ENCODE peak calls at places on chromosomes 12 and 14, in five cellular contexts. R is CD8-positive, alpha-beta T cell; G is A673; Y is tibial artery; I is body of pancreas. H is an unnamed sample.

GRCh38 chr12:52052471-52053186 is 1.4 kb downstream of the NR4A1 start:
- DNase-seq in I (peak; percentile 73), Y (no peak), R (no peak), G (no peak), H (peak; percentile 63)

GRCh38 chr12:52010692-52011601 is 4.2 kb downstream of the TAMALIN start:
- DNase-seq in I (no peak), Y (no peak), R (no peak), G (peak; percentile 63), H (no peak)

GRCh38 chr12:65362231-65362630 is 83.7 kb downstream of the MSRB3 start:
- DNase-seq in R (no peak), G (no peak), I (no peak), Y (no peak), H (no peak)

GRCh38 chr12:7060353-7060954 is at the start of gene C1S:
- DNase-seq in R (no peak), I (peak; percentile 79), G (peak; percentile 42), Y (peak; percentile 88), H (peak; percentile 80)

GRCh38 chr14:92922155-92922735 is 705 bp upstream of the CHGA start:
- DNase-seq in I (peak; percentile 50), G (no peak), R (no peak), Y (no peak), H (no peak)

GRCh38 chr14:90342327-90342726 is 10.6 kb upstream of the NRDE2 start:
- DNase-seq in Y (no peak), I (no peak), G (no peak), R (no peak), H (no peak)

GRCh38 chr12:64821116-64821630 is 3.3 kb upstream of the TBC1D30 start:
- DNase-seq in G (no peak), I (no peak), Y (no peak), R (no peak), H (no peak)

GRCh38 chr14:53285806-53286205 is 132.7 kb upstream of the DDHD1 start:
- DNase-seq in G (peak; percentile 29), R (no peak), I (no peak), Y (no peak), H (no peak)

GRCh38 chr12:12461281-12461922 is 101.3 kb downstream of the DUSP16 start:
- DNase-seq in Y (no peak), I (no peak), R (no peak), G (no peak), H (no peak)

GRCh38 chr14:103207038-103207403 is 83.8 kb downstream of the TNFAIP2 start:
- DNase-seq in Y (peak; percentile 91), R (no peak), I (peak; percentile 62), G (no peak), H (peak; percentile 92)

GRCh38 chr14:36822671-36823070 is 161.0 kb downstream of the PAX9 start:
- DNase-seq in I (no peak), R (no peak), Y (no peak), G (peak; percentile 14), H (no peak)

GRCh38 chr12:89060133-89060532 is 292.2 kb downstream of the DUSP6 start:
- DNase-seq in Y (no peak), R (no peak), I (no peak), G (peak; percentile 80), H (no peak)

GRCh38 chr14:100547633-100548294 is 39.5 kb downstream of the BEGAIN start:
- DNase-seq in I (peak; percentile 91), Y (peak; percentile 67), R (peak; percentile 37), G (peak; percentile 35), H (peak; percentile 66)

GRCh38 chr14:32382704-32383103 is 53.6 kb downstream of the AKAP6 start:
- DNase-seq in R (no peak), G (peak; percentile 14), I (peak; percentile 6), Y (no peak), H (no peak)

GRCh38 chr14:90561031-90561430 is 164.2 kb downstream of the CALM1 start:
- DNase-seq in I (no peak), Y (no peak), G (no peak), R (no peak), H (no peak)

GRCh38 chr14:93163570-93163969 is 21.1 kb downstream of the MOAP1 start:
- DNase-seq in Y (no peak), R (no peak), I (no peak), G (no peak), H (no peak)

GRCh38 chr14:78764240-78764639 is 594.1 kb downstream of the NRXN3 start:
- DNase-seq in Y (no peak), G (no peak), I (peak; percentile 29), R (no peak), H (no peak)

GRCh38 chr12:28191018-28191595 is 851 bp downstream of the CCDC91 start:
- DNase-seq in R (peak; percentile 7), G (peak; percentile 40), Y (no peak), I (no peak), H (no peak)

GRCh38 chr12:188910-189621 is 24.9 kb downstream of the SLC6A12 start:
- DNase-seq in G (peak; percentile 69), Y (no peak), I (peak; percentile 43), R (peak; percentile 12), H (peak; percentile 46)

GRCh38 chr12:58189030-58189429 is 247.7 kb downstream of the ATP23 start:
- DNase-seq in R (no peak), I (no peak), G (no peak), Y (no peak), H (no peak)

GRCh38 chr14:22549981-22550670 is 38.9 kb downstream of the DAD1 start:
- DNase-seq in Y (no peak), I (no peak), R (no peak), G (peak; percentile 97), H (peak; percentile 16)

GRCh38 chr14:106459971-106460730 is 933.8 kb downstream of the TMEM121 start:
- DNase-seq in I (no peak), G (peak; percentile 75), R (peak; percentile 50), Y (no peak), H (no peak)

GRCh38 chr14:61562321-61563161 is 132.8 kb upstream of the HIF1A start:
- DNase-seq in Y (no peak), G (no peak), R (no peak), I (peak; percentile 86), H (no peak)

GRCh38 chr14:85071447-85071846 is 458.5 kb upstream of the FLRT2 start:
- DNase-seq in I (no peak), R (no peak), Y (no peak), G (no peak), H (no peak)

GRCh38 chr14:92503756-92504491 is 9.7 kb upstream of the RIN3 start:
- DNase-seq in R (no peak), Y (no peak), G (no peak), I (no peak), H (peak; percentile 20)

GRCh38 chr12:42237052-42237852 is 796 bp downstream of the YAF2 start:
- DNase-seq in I (peak; percentile 87), G (peak; percentile 79), R (peak; percentile 50), Y (peak; percentile 55), H (peak; percentile 86)

DNA sequence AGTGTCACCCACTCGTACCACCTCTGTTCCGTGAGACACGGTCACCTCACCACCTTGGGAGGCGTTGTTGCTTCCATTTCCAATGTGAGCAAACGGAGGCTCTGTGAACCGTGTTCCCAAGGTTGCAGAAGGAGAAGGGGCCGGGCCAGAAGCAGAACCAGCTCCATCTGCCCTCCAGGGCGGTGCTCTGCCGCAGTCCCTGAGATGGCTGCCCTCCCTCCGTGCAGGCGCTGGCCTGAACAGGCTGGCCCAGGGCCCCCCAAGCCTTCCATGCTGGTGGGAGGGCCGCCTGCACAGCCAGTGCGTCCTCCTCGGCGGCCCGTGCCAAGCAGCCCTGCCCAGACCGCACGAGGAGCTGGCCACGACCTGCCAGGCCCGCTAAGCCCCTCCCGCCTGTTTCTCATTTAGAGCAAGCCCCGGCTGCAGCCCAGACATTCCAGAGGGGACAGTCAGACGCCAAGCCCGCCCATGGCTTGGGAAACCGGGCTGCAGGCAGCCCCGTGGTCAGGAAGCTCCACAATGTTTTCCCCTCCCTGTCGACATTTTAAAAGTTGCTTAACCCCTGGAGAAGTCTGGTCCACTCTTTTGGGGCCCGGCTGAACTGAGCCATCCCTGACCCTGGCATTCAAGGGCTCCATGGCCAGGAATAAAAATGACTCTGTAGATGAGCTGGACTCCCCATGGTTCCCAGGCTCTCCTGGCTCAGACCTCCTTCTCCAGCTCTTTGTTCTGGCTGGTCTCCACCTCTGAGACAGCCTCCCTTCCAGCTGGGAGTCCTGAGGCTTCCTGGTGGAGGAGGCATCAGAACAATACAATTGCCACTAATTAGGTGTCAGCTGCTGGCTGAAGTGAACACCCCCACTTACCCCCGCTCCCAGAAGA is 236.0 kb downstream of the BCL11B start:
- DNase-seq in I (peak; percentile 70), Y (peak; percentile 95), G (no peak), R (no peak), H (peak; percentile 62)
- H3K27ac ChIP-seq in I (no peak overlapping the region), Y (peak overlapping the region; percentile 77), G (no peak overlapping the region), R (no peak overlapping the region), H (peak overlapping the region; percentile 55)

GRCh38 chr12:70292017-70292776 is 49.0 kb downstream of the CNOT2 start:
- DNase-seq in R (no peak), I (no peak), G (no peak), Y (no peak), H (no peak)
- H3K9me3 ChIP-seq in R (no peaks in the 10 kb centered on the region), I (no peaks in the 10 kb centered on the region), G (no peaks in the 10 kb centered on the region), Y (no peaks in the 10 kb centered on the region), H (no peaks in the 10 kb centered on the region)

GRCh38 chr14:101961746-101962502 is 2.4 kb upstream of the DYNC1H1 start:
- DNase-seq in Y (no peak), I (no peak), G (no peak), R (no peak), H (no peak)

GRCh38 chr14:101958418-101959185 is 5.8 kb upstream of the DYNC1H1 start:
- DNase-seq in Y (no peak), G (no peak), R (no peak), I (no peak), H (no peak)

GRCh38 chr14:101959277-101959676 is 5.1 kb upstream of the DYNC1H1 start:
- DNase-seq in Y (no peak), I (no peak), G (no peak), R (no peak), H (no peak)

GRCh38 chr14:101961011-101961721 is 3.2 kb upstream of the DYNC1H1 start:
- DNase-seq in G (peak; percentile 94), R (peak; percentile 65), I (peak; percentile 85), Y (peak; percentile 47), H (peak; percentile 75)

GRCh38 chr14:101960225-101960624 is 4.1 kb upstream of the DYNC1H1 start:
- DNase-seq in R (no peak), Y (no peak), G (peak; percentile 67), I (no peak), H (no peak)
- TF ChIP-seq CTCF in R (no peak), Y (no peak), G (peak; percentile 64), I (peak; percentile 23), H (peak; percentile 9)

GRCh38 chr14:105019861-105020814 is 745 bp downstream of the CDCA4 start:
- DNase-seq in G (peak; percentile 39), I (peak; percentile 16), Y (no peak), R (peak; percentile 42), H (peak; percentile 55)
- H3K27ac ChIP-seq in G (peak overlapping the region; percentile 99), I (no peak overlapping the region), Y (peak overlapping the region; percentile 73), R (peak overlapping the region; percentile 69), H (peak overlapping the region; percentile 83)

GRCh38 chr12:38166225-38166624 is 150.3 kb upstream of the ALG10B start:
- DNase-seq in G (no peak), R (no peak), I (no peak), Y (no peak), H (no peak)
- H3K9me3 ChIP-seq in G (peaks cover 5% of the 10 kb centered on the region), R (no peaks in the 10 kb centered on the region), I (no peaks in the 10 kb centered on the region), Y (no peaks in the 10 kb centered on the region), H (peaks cover 2% of the 10 kb centered on the region)

H was measured in upper lobe of left lung.